ENCODE peak calls at places on chromosomes 6 and 20, in six cellular contexts. J, B, X, E, P and K are unnamed samples.

GRCh38 chr6:157688960-157689599 is 134.0 kb upstream of the SNX9 start:
- DNase-seq in X (no peak), B (peak; percentile 63), P (no peak), J (no peak), E (peak; percentile 9), K (no peak)

GRCh38 chr6:158608221-158608620 is 36.3 kb downstream of the DYNLT1 start:
- DNase-seq in J (no peak), P (no peak), X (no peak), B (no peak), E (no peak), K (no peak)

GRCh38 chr6:7769702-7770101 is 43.8 kb downstream of the BMP6 start:
- DNase-seq in P (no peak), E (peak; percentile 32), X (no peak), B (no peak), J (peak; percentile 7), K (no peak)

GRCh38 chr20:16412896-16413295 is 160.4 kb downstream of the KIF16B start:
- DNase-seq in X (no peak), B (no peak), J (no peak), E (no peak), P (no peak), K (no peak)

GRCh38 chr20:36528875-36529425 is 12.4 kb upstream of the MYL9 start:
- DNase-seq in P (no peak), E (no peak), B (no peak), X (no peak), J (no peak), K (no peak)

GRCh38 chr6:13013681-13014550 is 297.3 kb downstream of the PHACTR1 start:
- DNase-seq in E (no peak), B (peak; percentile 62), P (no peak), X (peak; percentile 19), J (no peak), K (peak; percentile 25)

GRCh38 chr6:1786455-1787108 is 176.9 kb downstream of the FOXC1 start:
- DNase-seq in P (no peak), E (peak; percentile 25), J (no peak), B (no peak), X (no peak), K (no peak)

GRCh38 chr20:42530855-42531674 is 658.6 kb downstream of the PTPRT start:
- DNase-seq in J (no peak), X (no peak), E (peak; percentile 29), B (peak; percentile 13), P (peak; percentile 63), K (no peak)

GRCh38 chr20:53409177-53409576 is 184.5 kb downstream of the ZNF217 start:
- DNase-seq in P (no peak), E (no peak), X (no peak), J (no peak), B (no peak), K (no peak)

GRCh38 chr20:38825901-38826625 is 20.6 kb downstream of the PPP1R16B start:
- DNase-seq in B (peak; percentile 79), J (peak; percentile 47), E (peak; percentile 78), X (no peak), P (no peak), K (no peak)

GRCh38 chr6:144844596-144844995 is 559.5 kb downstream of the UTRN start:
- DNase-seq in E (no peak), B (no peak), J (no peak), P (no peak), X (no peak), K (no peak)

GRCh38 chr6:88238065-88238464 is 71.9 kb upstream of the CNR1 start:
- DNase-seq in P (peak; percentile 66), B (peak; percentile 73), J (peak; percentile 11), X (no peak), E (no peak), K (peak; percentile 15)

GRCh38 chr6:101069191-101069795 is 188.2 kb upstream of the ASCC3 start:
- DNase-seq in X (no peak), P (no peak), B (no peak), J (peak; percentile 41), E (peak; percentile 41), K (no peak)

GRCh38 chr6:44041461-44042260 is 85.6 kb downstream of the MRPL14 start:
- DNase-seq in P (no peak), X (no peak), B (peak; percentile 69), J (peak; percentile 97), E (peak; percentile 100), K (no peak)

GRCh38 chr6:170029416-170030283 is 261.2 kb downstream of the DLL1 start:
- DNase-seq in E (no peak), B (no peak), X (no peak), P (no peak), J (no peak), K (no peak)

GRCh38 chr6:156396068-156396771 is 381.0 kb upstream of the ARID1B start:
- DNase-seq in E (no peak), J (no peak), P (peak; percentile 78), B (peak; percentile 21), X (no peak), K (peak; percentile 35)

GRCh38 chr20:58650776-58651547 is at the start of gene STX16:
- DNase-seq in P (peak; percentile 92), X (peak; percentile 90), J (peak; percentile 95), B (peak; percentile 97), E (peak; percentile 94), K (peak; percentile 92)

GRCh38 chr20:1654994-1655393 is 2.6 kb downstream of the SIRPG start:
- DNase-seq in P (no peak), X (no peak), E (peak; percentile 33), J (no peak), B (no peak), K (no peak)

GRCh38 chr6:47358440-47359225 is 48.9 kb upstream of the TNFRSF21 start:
- DNase-seq in J (no peak), P (no peak), E (no peak), B (peak; percentile 48), X (no peak), K (no peak)

GRCh38 chr6:32086661-32087573 is 22.2 kb downstream of the TNXB start:
- DNase-seq in E (peak; percentile 92), X (no peak), B (peak; percentile 82), P (no peak), J (no peak), K (peak; percentile 72)

GRCh38 chr20:17849901-17850673 is 118.5 kb downstream of the SNX5 start:
- DNase-seq in X (peak; percentile 76), E (peak; percentile 100), J (peak; percentile 98), B (no peak), P (no peak), K (no peak)

GRCh38 chr6:706161-706560 is 13.2 kb upstream of the EXOC2 start:
- DNase-seq in J (no peak), B (no peak), E (no peak), X (no peak), P (no peak), K (no peak)

GRCh38 chr6:117075218-117075617 is 190.1 kb upstream of the VGLL2 start:
- DNase-seq in X (no peak), E (no peak), P (no peak), J (no peak), B (no peak), K (no peak)

GRCh38 chr20:41094656-41095055 is 42.7 kb upstream of the PLCG1 start:
- DNase-seq in E (peak; percentile 59), P (no peak), B (no peak), X (no peak), J (no peak), K (no peak)